ENCODE peak calls at places on chromosome 5, in five cellular contexts. V is HCT116, O is GM20000, G is A549, M is pancreas. I is an unnamed sample.

GRCh38 chr5:4511996-4512656 is 628.0 kb upstream of the ADAMTS16 start:
- DNase-seq in O (no peak), G (peak; percentile 12), M (peak; percentile 57), V (no peak), I (peak; percentile 74)

GRCh38 chr5:57986746-57987145 is 473.1 kb downstream of the PLK2 start:
- DNase-seq in O (no peak), V (no peak), G (no peak), M (no peak), I (no peak)

GRCh38 chr5:90484540-90484939 is 9.9 kb downstream of the POLR3G start:
- DNase-seq in V (no peak), G (no peak), M (no peak), O (no peak), I (no peak)

GRCh38 chr5:42250-42649 is 49.7 kb upstream of the PLEKHG4B start:
- DNase-seq in O (no peak), V (no peak), G (no peak), M (no peak), I (no peak)

GRCh38 chr5:132102101-132102701 is 28.6 kb downstream of the CSF2 start:
- DNase-seq in V (no peak), G (no peak), O (no peak), M (no peak), I (no peak)

GRCh38 chr5:133006653-133007052 is 19.7 kb downstream of the ZCCHC10 start:
- DNase-seq in M (no peak), G (no peak), V (no peak), O (no peak), I (no peak)

GRCh38 chr5:55338810-55339243 is 31.0 kb downstream of the MTREX start:
- DNase-seq in G (no peak), O (peak; percentile 28), V (no peak), M (no peak), I (no peak)

GRCh38 chr5:75368391-75368790 is 31.4 kb downstream of the HMGCR start:
- DNase-seq in M (no peak), O (no peak), V (no peak), G (no peak), I (no peak)

GRCh38 chr5:5585751-5586341 is 163.4 kb downstream of the ICE1 start:
- DNase-seq in M (no peak), V (no peak), O (no peak), G (no peak), I (no peak)

GRCh38 chr5:93236807-93237421 is 344.1 kb downstream of the NR2F1-AS1 start:
- DNase-seq in G (no peak), M (no peak), O (no peak), V (no peak), I (no peak)

GRCh38 chr5:40738502-40738901 is 17.3 kb downstream of the TTC33 start:
- DNase-seq in M (no peak), O (no peak), G (no peak), V (no peak), I (no peak)

GRCh38 chr5:174022384-174023095 is 23.0 kb upstream of the NSG2 start:
- DNase-seq in O (no peak), M (no peak), G (no peak), V (no peak), I (no peak)

GRCh38 chr5:82796643-82797416 is 280.4 kb downstream of the TMEM167A start:
- DNase-seq in M (no peak), G (no peak), O (no peak), V (no peak), I (no peak)

GRCh38 chr5:172758077-172758835 is 12.7 kb downstream of the DUSP1 start:
- DNase-seq in G (peak; percentile 91), V (no peak), M (no peak), O (no peak), I (no peak)

GRCh38 chr5:74326571-74327338 is 313.8 kb downstream of the ENC1 start:
- DNase-seq in M (no peak), O (peak; percentile 22), G (peak; percentile 65), V (peak; percentile 87), I (peak; percentile 75)

GRCh38 chr5:164013077-164013670 is 507.8 kb downstream of the MAT2B start:
- DNase-seq in V (peak; percentile 6), O (peak; percentile 47), G (peak; percentile 11), M (no peak), I (peak; percentile 22)

GRCh38 chr5:119031905-119032304 is 39.0 kb upstream of the DMXL1 start:
- DNase-seq in O (peak; percentile 49), V (peak; percentile 34), M (no peak), G (no peak), I (no peak)

GRCh38 chr5:173707392-173707791 is 90.9 kb upstream of the BOD1 start:
- DNase-seq in G (no peak), V (no peak), O (peak; percentile 39), M (no peak), I (no peak)

GRCh38 chr5:95610546-95610945 is 9.3 kb upstream of the GPR150 start:
- DNase-seq in G (no peak), M (no peak), O (no peak), V (no peak), I (no peak)

GRCh38 chr5:124036786-124037185 is 524.8 kb downstream of the CSNK1G3 start:
- DNase-seq in O (no peak), V (no peak), M (no peak), G (no peak), I (no peak)

GRCh38 chr5:122099060-122099790 is 21.2 kb upstream of the LOX start:
- DNase-seq in V (peak; percentile 51), M (no peak), G (no peak), O (no peak), I (no peak)

GRCh38 chr5:58013542-58014258 is 446.2 kb downstream of the PLK2 start:
- DNase-seq in G (no peak), M (no peak), V (no peak), O (no peak), I (no peak)

GRCh38 chr5:155485344-155485743 is 471.8 kb downstream of the KIF4B start:
- DNase-seq in M (no peak), V (no peak), O (no peak), G (no peak), I (no peak)

GRCh38 chr5:158820891-158821290 is 278.8 kb downstream of the EBF1 start:
- DNase-seq in O (no peak), M (no peak), G (no peak), V (no peak), I (no peak)

GRCh38 chr5:14672082-14672481 is 7.6 kb downstream of the OTULIN start:
- DNase-seq in G (no peak), M (no peak), O (no peak), V (no peak), I (no peak)

GRCh38 chr5:14673443-14673842 is 8.9 kb downstream of the OTULIN start:
- DNase-seq in G (no peak), M (no peak), O (no peak), V (no peak), I (no peak)

GRCh38 chr5:14675309-14675708 is 10.8 kb downstream of the OTULIN start:
- DNase-seq in M (no peak), V (no peak), G (no peak), O (no peak), I (no peak)

GRCh38 chr5:14671414-14671813 is 6.9 kb downstream of the OTULIN start:
- DNase-seq in G (no peak), M (no peak), V (no peak), O (peak; percentile 43), I (no peak)

GRCh38 chr5:14672508-14673394 is 8.2 kb downstream of the OTULIN start:
- DNase-seq in V (no peak), M (no peak), G (no peak), O (no peak), I (no peak)
- TF ChIP-seq CTCF in V (no peak), M (no peak), G (no peak), O (no peak), I (no peak)

GRCh38 chr5:96729156-96729555 is 67.0 kb downstream of the CAST start:
- DNase-seq in O (no peak), M (no peak), G (no peak), V (no peak), I (no peak)
- TF ChIP-seq CTCF in O (no peak), M (no peak), G (peak; percentile 49), V (peak; percentile 47), I (peak; percentile 13)

DNA sequence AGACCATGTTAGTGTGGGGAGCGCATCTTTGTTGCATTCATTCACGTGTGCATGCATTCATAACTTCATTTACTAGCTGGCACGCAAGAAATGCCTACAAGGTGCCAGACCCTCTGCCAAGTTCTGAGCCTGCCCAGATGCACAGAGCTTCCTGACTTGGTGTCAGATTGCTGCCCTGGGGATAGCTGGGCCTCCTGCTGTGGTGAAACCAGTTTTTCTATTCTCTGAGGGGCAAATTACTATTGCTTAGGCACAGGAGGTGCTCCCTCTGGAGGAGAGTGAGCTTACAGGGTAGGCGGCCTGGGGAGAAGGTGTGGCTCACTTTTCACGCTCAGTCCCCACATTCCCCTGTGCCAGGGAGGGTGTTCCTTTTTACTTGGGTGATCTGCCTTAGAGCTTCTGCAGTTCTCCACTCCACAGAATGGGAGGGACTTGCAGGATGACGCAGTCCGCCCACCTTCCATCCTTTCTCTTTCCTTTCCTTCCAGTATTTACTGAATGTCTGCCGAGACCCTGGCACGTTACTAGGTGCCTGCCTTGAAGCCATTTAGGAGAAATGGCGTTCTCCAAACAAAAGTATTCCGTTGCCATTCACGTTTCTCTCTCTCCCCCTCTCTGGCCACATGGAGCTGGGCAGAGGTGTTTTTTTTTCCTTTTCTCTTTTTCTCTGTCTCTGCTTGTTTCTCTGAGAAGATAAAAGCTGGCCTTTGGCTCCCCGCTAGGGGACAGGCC is 27.9 kb upstream of the CTNNA1 start:
- DNase-seq in M (peak; percentile 19), O (no peak), V (peak; percentile 86), G (no peak), I (peak; percentile 72)
- TF ChIP-seq CTCF in M (no peak), O (no peak), V (peak; percentile 65), G (no peak), I (no peak)

GRCh38 chr5:150000261-150000989 is at the start of the genes HMGXB3 and TIGD6:
- DNase-seq in M (peak; percentile 94), V (peak; percentile 91), O (peak; percentile 95), G (peak; percentile 89), I (peak; percentile 72)
- TF ChIP-seq CTCF in M (no peak), V (no peak), O (no peak), G (no peak), I (no peak)

I was measured in mesothelial cell of epicardium.